ENCODE peak calls at places on chromosomes 12 and 14, in six cellular contexts. One of them, this sample, is unnamed.

GRCh38 chr12:72738811-72739210 is 466.6 kb downstream of the TRHDE start:
- DNase-seq in spleen: no peak
- DNase-seq in upper lobe of left lung: no peak
- DNase-seq in cardiac muscle cell: no peak
- DNase-seq in CD8-positive, alpha-beta T cell: no peak
- DNase-seq in CD8-positive, alpha-beta memory T cell: no peak
- DNase-seq in this sample: no peak

GRCh38 chr12:113184098-113184899 is 979 bp downstream of the DDX54 start:
- DNase-seq in CD8-positive, alpha-beta memory T cell: no peak
- DNase-seq in upper lobe of left lung: peak; percentile 68
- DNase-seq in cardiac muscle cell: no peak
- DNase-seq in spleen: peak; percentile 90
- DNase-seq in CD8-positive, alpha-beta T cell: no peak
- DNase-seq in this sample: no peak

GRCh38 chr12:98725481-98726247 is 80.6 kb downstream of the APAF1 start:
- DNase-seq in upper lobe of left lung: no peak
- DNase-seq in CD8-positive, alpha-beta T cell: no peak
- DNase-seq in spleen: no peak
- DNase-seq in CD8-positive, alpha-beta memory T cell: no peak
- DNase-seq in cardiac muscle cell: peak; percentile 71
- DNase-seq in this sample: no peak

GRCh38 chr12:39294712-39295111 is 148.2 kb downstream of the KIF21A start:
- DNase-seq in CD8-positive, alpha-beta memory T cell: no peak
- DNase-seq in CD8-positive, alpha-beta T cell: no peak
- DNase-seq in spleen: no peak
- DNase-seq in cardiac muscle cell: no peak
- DNase-seq in upper lobe of left lung: no peak
- DNase-seq in this sample: no peak

GRCh38 chr12:47867496-47867941 is 37.3 kb downstream of the VDR start:
- DNase-seq in upper lobe of left lung: peak; percentile 45
- DNase-seq in CD8-positive, alpha-beta memory T cell: no peak
- DNase-seq in spleen: peak; percentile 42
- DNase-seq in cardiac muscle cell: peak; percentile 89
- DNase-seq in CD8-positive, alpha-beta T cell: no peak
- DNase-seq in this sample: no peak

GRCh38 chr14:83355609-83356008 is 1822.0 kb upstream of the SEL1L start:
- DNase-seq in CD8-positive, alpha-beta T cell: no peak
- DNase-seq in spleen: no peak
- DNase-seq in cardiac muscle cell: no peak
- DNase-seq in CD8-positive, alpha-beta memory T cell: no peak
- DNase-seq in upper lobe of left lung: no peak
- DNase-seq in this sample: no peak

GRCh38 chr12:132577191-132577920 is 33.0 kb downstream of the LRCOL1 start:
- DNase-seq in cardiac muscle cell: no peak
- DNase-seq in upper lobe of left lung: no peak
- DNase-seq in CD8-positive, alpha-beta memory T cell: no peak
- DNase-seq in CD8-positive, alpha-beta T cell: no peak
- DNase-seq in spleen: no peak
- DNase-seq in this sample: no peak

GRCh38 chr14:99257673-99258221 is 14.2 kb downstream of the BCL11B start:
- DNase-seq in spleen: peak; percentile 72
- DNase-seq in CD8-positive, alpha-beta T cell: no peak
- DNase-seq in CD8-positive, alpha-beta memory T cell: peak; percentile 56
- DNase-seq in upper lobe of left lung: no peak
- DNase-seq in cardiac muscle cell: no peak
- DNase-seq in this sample: no peak

GRCh38 chr12:132275110-132275531 is 54.3 kb downstream of the GALNT9 start:
- DNase-seq in CD8-positive, alpha-beta T cell: no peak
- DNase-seq in upper lobe of left lung: peak; percentile 29
- DNase-seq in spleen: no peak
- DNase-seq in cardiac muscle cell: peak; percentile 69
- DNase-seq in CD8-positive, alpha-beta memory T cell: no peak
- DNase-seq in this sample: no peak

GRCh38 chr12:16568873-16569272 is 37.1 kb downstream of the LMO3 start:
- DNase-seq in spleen: no peak
- DNase-seq in upper lobe of left lung: no peak
- DNase-seq in CD8-positive, alpha-beta memory T cell: no peak
- DNase-seq in cardiac muscle cell: peak; percentile 32
- DNase-seq in CD8-positive, alpha-beta T cell: no peak
- DNase-seq in this sample: no peak

GRCh38 chr14:21735200-21735599 is 61.6 kb upstream of the OR4E1 start:
- DNase-seq in cardiac muscle cell: no peak
- DNase-seq in CD8-positive, alpha-beta memory T cell: no peak
- DNase-seq in CD8-positive, alpha-beta T cell: no peak
- DNase-seq in upper lobe of left lung: no peak
- DNase-seq in spleen: no peak
- DNase-seq in this sample: no peak

GRCh38 chr12:103882861-103883596 is 42.0 kb upstream of the NT5DC3 start:
- DNase-seq in upper lobe of left lung: no peak
- DNase-seq in spleen: no peak
- DNase-seq in CD8-positive, alpha-beta T cell: no peak
- DNase-seq in cardiac muscle cell: peak; percentile 19
- DNase-seq in CD8-positive, alpha-beta memory T cell: no peak
- DNase-seq in this sample: no peak

GRCh38 chr14:24430143-24430681 is 458 bp downstream of the KHNYN start:
- DNase-seq in spleen: peak; percentile 95
- DNase-seq in upper lobe of left lung: peak; percentile 77
- DNase-seq in cardiac muscle cell: peak; percentile 91
- DNase-seq in CD8-positive, alpha-beta T cell: peak; percentile 32
- DNase-seq in CD8-positive, alpha-beta memory T cell: peak; percentile 63
- DNase-seq in this sample: peak; percentile 91

GRCh38 chr12:7935773-7936581 is at the start of gene SLC2A3:
- DNase-seq in CD8-positive, alpha-beta T cell: peak; percentile 65
- DNase-seq in spleen: no peak
- DNase-seq in upper lobe of left lung: peak; percentile 65
- DNase-seq in cardiac muscle cell: peak; percentile 95
- DNase-seq in CD8-positive, alpha-beta memory T cell: peak; percentile 87
- DNase-seq in this sample: no peak

GRCh38 chr12:7934153-7934552 is 1.8 kb downstream of the SLC2A3 start:
- DNase-seq in CD8-positive, alpha-beta T cell: no peak
- DNase-seq in upper lobe of left lung: no peak
- DNase-seq in spleen: no peak
- DNase-seq in CD8-positive, alpha-beta memory T cell: no peak
- DNase-seq in cardiac muscle cell: no peak
- DNase-seq in this sample: no peak

GRCh38 chr12:7934560-7935463 is 1.2 kb downstream of the SLC2A3 start:
- DNase-seq in spleen: no peak
- DNase-seq in CD8-positive, alpha-beta memory T cell: no peak
- DNase-seq in CD8-positive, alpha-beta T cell: no peak
- DNase-seq in cardiac muscle cell: no peak
- DNase-seq in upper lobe of left lung: no peak
- DNase-seq in this sample: no peak

GRCh38 chr12:7935464-7935772 is 569 bp downstream of the SLC2A3 start:
- DNase-seq in upper lobe of left lung: no peak
- DNase-seq in CD8-positive, alpha-beta T cell: no peak
- DNase-seq in CD8-positive, alpha-beta memory T cell: no peak
- DNase-seq in cardiac muscle cell: peak; percentile 14
- DNase-seq in spleen: no peak
- DNase-seq in this sample: no peak

DNA sequence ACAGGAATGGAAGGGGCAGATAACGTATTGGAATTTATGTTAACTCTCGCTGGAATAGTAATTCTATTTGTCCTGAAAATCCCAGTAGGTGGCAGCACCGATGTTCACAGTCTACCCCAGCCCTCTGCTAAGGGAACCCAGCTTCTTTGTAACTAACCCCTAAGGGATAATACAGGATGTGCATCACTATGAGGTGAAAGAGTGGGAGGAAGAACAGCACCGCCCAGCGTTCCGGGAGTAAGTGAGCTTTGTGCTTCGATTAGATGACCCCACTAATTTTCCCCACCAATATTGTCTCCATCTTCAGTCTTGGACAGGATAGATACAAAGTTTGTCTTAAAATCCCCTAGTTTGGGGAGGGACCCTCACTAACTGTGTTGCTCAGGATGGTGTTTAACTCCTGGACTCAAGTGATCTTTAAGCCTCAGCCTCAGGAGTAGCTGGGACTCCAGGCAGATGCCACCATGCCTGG is 2.7 kb downstream of the SLC2A3 start:
- DNase-seq in upper lobe of left lung: peak; percentile 81
- DNase-seq in CD8-positive, alpha-beta memory T cell: peak; percentile 86
- DNase-seq in cardiac muscle cell: peak; percentile 96
- DNase-seq in CD8-positive, alpha-beta T cell: peak; percentile 52
- DNase-seq in spleen: peak; percentile 85
- DNase-seq in this sample: peak; percentile 67
- H3K4me1 ChIP-seq in upper lobe of left lung: peaks cover 33% of the 10 kb centered on the region
- H3K4me1 ChIP-seq in CD8-positive, alpha-beta memory T cell: peaks cover 58% of the 10 kb centered on the region
- H3K4me1 ChIP-seq in cardiac muscle cell: peaks cover 30% of the 10 kb centered on the region
- H3K4me1 ChIP-seq in CD8-positive, alpha-beta T cell: peaks cover 35% of the 10 kb centered on the region
- H3K4me1 ChIP-seq in spleen: peaks cover 71% of the 10 kb centered on the region
- H3K4me1 ChIP-seq in this sample: peaks cover 20% of the 10 kb centered on the region

GRCh38 chr12:67760586-67761275 is 112.2 kb downstream of the DYRK2 start:
- DNase-seq in cardiac muscle cell: peak; percentile 53
- DNase-seq in upper lobe of left lung: no peak
- DNase-seq in CD8-positive, alpha-beta T cell: no peak
- DNase-seq in CD8-positive, alpha-beta memory T cell: no peak
- DNase-seq in spleen: no peak
- DNase-seq in this sample: no peak
- H3K4me1 ChIP-seq in cardiac muscle cell: peaks cover 9% of the 10 kb centered on the region
- H3K4me1 ChIP-seq in upper lobe of left lung: no peaks in the 10 kb centered on the region
- H3K4me1 ChIP-seq in CD8-positive, alpha-beta T cell: no peaks in the 10 kb centered on the region
- H3K4me1 ChIP-seq in CD8-positive, alpha-beta memory T cell: no peaks in the 10 kb centered on the region
- H3K4me1 ChIP-seq in spleen: no peaks in the 10 kb centered on the region
- H3K4me1 ChIP-seq in this sample: no peaks in the 10 kb centered on the region

DNA sequence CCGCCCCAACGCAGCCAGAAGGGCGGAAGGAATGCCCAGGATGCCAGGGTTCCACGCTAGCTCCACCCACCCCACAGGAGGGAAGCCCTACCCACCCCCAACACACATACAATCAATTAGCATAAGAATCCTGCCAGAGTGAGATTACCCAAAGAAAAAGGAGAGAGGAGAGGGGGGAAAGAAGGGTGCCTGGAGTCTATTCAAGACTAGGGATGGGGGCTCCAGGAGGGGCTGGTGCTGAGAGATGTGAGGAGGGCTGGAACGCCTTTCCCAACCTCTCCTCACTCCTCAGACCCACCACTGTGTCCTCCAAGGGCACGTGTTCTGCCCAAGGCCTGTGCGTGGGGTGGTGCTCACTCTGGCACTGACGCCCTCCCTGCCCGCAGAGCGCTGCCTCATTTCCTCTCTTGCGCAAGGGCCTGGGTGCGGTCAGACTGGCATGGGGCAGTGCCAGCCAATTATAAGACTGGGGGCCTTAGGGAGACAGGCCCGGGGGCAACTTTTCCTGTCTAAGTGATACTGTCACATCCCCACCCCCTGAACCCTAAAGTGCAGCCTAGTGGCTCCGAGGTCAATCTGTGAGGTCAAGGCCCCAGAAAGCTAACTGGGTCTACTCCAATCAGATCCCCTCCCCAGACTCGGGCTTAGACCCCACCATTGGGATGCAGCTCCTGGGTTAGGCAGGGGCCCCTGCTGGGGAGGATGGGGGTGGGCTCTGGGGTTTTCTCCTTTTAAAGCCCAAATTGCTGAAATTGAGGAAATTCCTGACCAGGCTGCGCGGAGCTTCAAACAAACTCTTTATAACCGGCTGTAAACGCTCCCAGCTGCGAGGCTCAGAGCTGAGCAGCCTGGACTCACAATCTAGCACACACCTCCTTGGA is 10.2 kb upstream of the ITGB7 start:
- DNase-seq in upper lobe of left lung: peak; percentile 71
- DNase-seq in CD8-positive, alpha-beta memory T cell: peak; percentile 60
- DNase-seq in spleen: peak; percentile 87
- DNase-seq in CD8-positive, alpha-beta T cell: no peak
- DNase-seq in cardiac muscle cell: peak; percentile 56
- DNase-seq in this sample: peak; percentile 77
- H3K4me1 ChIP-seq in upper lobe of left lung: peaks cover 92% of the 10 kb centered on the region
- H3K4me1 ChIP-seq in CD8-positive, alpha-beta memory T cell: peaks cover 48% of the 10 kb centered on the region
- H3K4me1 ChIP-seq in spleen: peaks cover 88% of the 10 kb centered on the region
- H3K4me1 ChIP-seq in CD8-positive, alpha-beta T cell: peaks cover 51% of the 10 kb centered on the region
- H3K4me1 ChIP-seq in cardiac muscle cell: peaks cover 17% of the 10 kb centered on the region
- H3K4me1 ChIP-seq in this sample: peaks cover 63% of the 10 kb centered on the region

DNA sequence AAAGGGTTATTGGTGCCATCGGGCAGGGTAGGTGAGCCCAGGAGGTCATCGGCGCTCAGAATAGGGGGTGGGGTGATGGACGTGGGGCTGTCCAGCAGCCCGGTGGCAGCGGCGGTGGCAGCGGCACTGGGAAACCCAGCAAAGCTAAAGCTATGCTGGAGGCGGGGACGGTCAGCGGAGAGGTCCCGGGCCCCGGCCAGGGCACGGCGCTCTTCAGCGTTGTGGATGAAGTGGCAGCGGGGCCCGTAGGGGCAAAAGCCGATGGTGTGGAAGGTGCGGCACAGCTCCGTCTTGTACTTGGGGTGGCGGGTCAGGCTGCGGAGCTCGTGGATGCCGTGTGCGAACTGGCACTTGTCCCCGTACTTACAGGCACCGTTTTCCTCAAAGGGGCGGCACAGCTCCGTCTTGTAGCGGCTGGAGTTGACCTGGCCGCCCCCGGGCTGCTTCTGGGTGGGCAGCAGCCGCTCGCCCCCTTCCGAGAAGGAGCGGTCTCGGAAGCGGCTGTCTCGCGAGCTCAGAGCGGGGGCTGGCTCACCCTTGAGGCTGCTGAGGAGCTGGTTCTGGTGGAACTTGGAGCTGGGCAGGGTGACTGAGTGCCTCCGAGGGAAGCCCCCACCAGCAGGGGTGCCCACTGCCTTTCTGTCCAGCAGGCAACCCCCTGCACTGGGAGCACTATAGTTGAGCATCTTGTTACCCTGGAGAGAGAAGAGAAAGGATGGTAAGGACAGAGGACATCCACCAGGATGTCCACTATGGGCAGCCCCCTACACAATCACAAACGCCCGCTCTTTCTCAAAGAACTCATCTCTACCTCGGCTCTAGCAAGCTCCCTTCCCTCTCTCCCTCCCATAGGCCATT is 2.8 kb downstream of the ZFP36L1 start:
- DNase-seq in cardiac muscle cell: peak; percentile 52
- DNase-seq in upper lobe of left lung: no peak
- DNase-seq in spleen: peak; percentile 87
- DNase-seq in CD8-positive, alpha-beta memory T cell: no peak
- DNase-seq in CD8-positive, alpha-beta T cell: no peak
- DNase-seq in this sample: peak; percentile 71
- H3K4me1 ChIP-seq in cardiac muscle cell: peaks cover 26% of the 10 kb centered on the region
- H3K4me1 ChIP-seq in upper lobe of left lung: peaks cover 45% of the 10 kb centered on the region
- H3K4me1 ChIP-seq in spleen: peaks cover 48% of the 10 kb centered on the region
- H3K4me1 ChIP-seq in CD8-positive, alpha-beta memory T cell: peaks cover 44% of the 10 kb centered on the region
- H3K4me1 ChIP-seq in CD8-positive, alpha-beta T cell: peaks cover 46% of the 10 kb centered on the region
- H3K4me1 ChIP-seq in this sample: peaks cover 28% of the 10 kb centered on the region

This sample was measured in upper lobe of right lung.